ENCODE peak calls at places on chromosomes 6 and 20, in eight cellular contexts. C, G, H, Z, M, O, V and D are unnamed samples.

GRCh38 chr6:35552285-35552917 is 39.7 kb upstream of the TULP1 start:
- DNase-seq in Z (peak; percentile 33), M (peak; percentile 45), O (no peak), C (no peak), G (peak; percentile 15), H (peak; percentile 69), V (peak; percentile 56), D (no peak)

GRCh38 chr6:13787146-13787545 is 27.2 kb downstream of the MCUR1 start:
- DNase-seq in C (no peak), V (no peak), M (no peak), Z (no peak), G (no peak), H (no peak), O (no peak), D (no peak)

GRCh38 chr20:58650181-58650775 is 805 bp upstream of the STX16 start:
- DNase-seq in H (no peak), Z (peak; percentile 64), O (no peak), M (no peak), V (peak; percentile 22), G (no peak), C (no peak), D (peak; percentile 47)

GRCh38 chr20:5865604-5866003 is 84.7 kb downstream of the TRMT6 start:
- DNase-seq in G (no peak), V (no peak), H (no peak), O (no peak), Z (no peak), C (no peak), M (no peak), D (no peak)

GRCh38 chr6:6392214-6393068 is 72.0 kb upstream of the F13A1 start:
- DNase-seq in Z (peak; percentile 65), H (no peak), O (no peak), G (no peak), C (no peak), M (no peak), V (no peak), D (no peak)

GRCh38 chr20:57047281-57048026 is 219.0 kb downstream of the BMP7 start:
- DNase-seq in G (no peak), Z (no peak), C (no peak), O (no peak), V (no peak), M (no peak), H (no peak), D (peak; percentile 3)

GRCh38 chr6:83536034-83536646 is 23.8 kb downstream of the PRSS35 start:
- DNase-seq in C (no peak), H (peak; percentile 53), O (no peak), M (peak; percentile 57), V (peak; percentile 18), Z (peak; percentile 29), G (peak; percentile 39), D (no peak)

GRCh38 chr6:44229376-44230033 is 6.1 kb downstream of the SLC29A1 start:
- DNase-seq in O (peak; percentile 94), H (no peak), Z (no peak), G (no peak), V (no peak), M (no peak), C (no peak), D (no peak)

GRCh38 chr20:58973866-58974265 is 7.2 kb upstream of the NELFCD start:
- DNase-seq in V (no peak), G (no peak), O (no peak), Z (no peak), C (no peak), H (no peak), M (no peak), D (no peak)

GRCh38 chr6:161446296-161446925 is 172.6 kb upstream of the AGPAT4 start:
- DNase-seq in O (no peak), Z (no peak), H (no peak), M (no peak), C (no peak), G (no peak), V (no peak), D (no peak)

GRCh38 chr20:33561981-33562601 is 72.2 kb downstream of the CBFA2T2 start:
- DNase-seq in V (no peak), Z (no peak), O (peak; percentile 67), C (peak; percentile 37), G (peak; percentile 95), H (no peak), M (peak; percentile 70), D (peak; percentile 26)

GRCh38 chr20:8139899-8140298 is 7.8 kb downstream of the PLCB1 start:
- DNase-seq in O (no peak), M (no peak), V (no peak), C (no peak), G (no peak), H (no peak), Z (no peak), D (no peak)

GRCh38 chr6:117272886-117273285 is 7.5 kb downstream of the VGLL2 start:
- DNase-seq in O (no peak), M (no peak), Z (no peak), V (no peak), G (no peak), H (no peak), C (no peak), D (no peak)

GRCh38 chr6:71289039-71289801 is 609 bp downstream of the OGFRL1 start:
- DNase-seq in Z (peak; percentile 51), H (no peak), G (no peak), V (peak; percentile 10), C (no peak), O (no peak), M (no peak), D (no peak)

GRCh38 chr20:23049201-23049932 is at the start of gene THBD:
- DNase-seq in C (no peak), Z (no peak), O (peak; percentile 88), G (peak; percentile 73), V (no peak), H (no peak), M (peak; percentile 44), D (no peak)